ENCODE peak calls at places on chromosome 14, in eight cellular contexts. X is GM23338, L is K562, R is prostate gland, T is stomach, Y is transverse colon, S is breast epithelium, E is GM12891. W is an unnamed sample.

GRCh38 chr14:59028476-59029202 is 159.8 kb upstream of the DAAM1 start:
- DNase-seq in S (no peak), T (peak; percentile 55), R (peak; percentile 23), E (peak; percentile 5), Y (peak; percentile 64), L (peak; percentile 25), X (peak; percentile 71), W (no peak)

GRCh38 chr14:77045570-77045890 is 17.0 kb upstream of the IRF2BPL start:
- DNase-seq in T (peak; percentile 81), R (peak; percentile 57), X (no peak), L (no peak), E (no peak), Y (peak; percentile 69), S (no peak), W (no peak)

GRCh38 chr14:93137864-93138263 is 22.1 kb upstream of the ITPK1 start:
- DNase-seq in Y (peak; percentile 88), R (peak; percentile 46), T (peak; percentile 91), E (no peak), L (peak; percentile 47), X (peak; percentile 38), S (peak; percentile 70), W (no peak)

GRCh38 chr14:30974628-30975027 is 50.8 kb upstream of the AP4S1 start:
- DNase-seq in R (no peak), S (no peak), T (no peak), E (no peak), L (no peak), Y (no peak), X (no peak), W (no peak)

GRCh38 chr14:68655021-68655811 is 137.7 kb downstream of the ZFP36L1 start:
- DNase-seq in S (no peak), R (no peak), E (no peak), X (no peak), Y (no peak), T (no peak), L (no peak), W (no peak)

GRCh38 chr14:77458249-77458950 is 507 bp downstream of the AHSA1 start:
- DNase-seq in S (no peak), X (peak; percentile 65), E (no peak), R (peak; percentile 7), Y (peak; percentile 43), L (peak; percentile 66), T (peak; percentile 43), W (no peak)

GRCh38 chr14:73458219-73458976 is at the start of gene NUMB:
- DNase-seq in E (peak; percentile 81), Y (peak; percentile 98), L (peak; percentile 98), S (peak; percentile 98), R (peak; percentile 99), T (peak; percentile 98), X (peak; percentile 100), W (peak; percentile 100)

GRCh38 chr14:90439874-90440442 is 43.1 kb downstream of the CALM1 start:
- DNase-seq in X (peak; percentile 60), R (no peak), L (no peak), Y (no peak), T (no peak), S (no peak), E (no peak), W (no peak)

GRCh38 chr14:86955955-86956354 is 1037.0 kb downstream of the GALC start:
- DNase-seq in E (no peak), Y (no peak), S (no peak), T (no peak), L (no peak), X (no peak), R (no peak), W (no peak)

DNA sequence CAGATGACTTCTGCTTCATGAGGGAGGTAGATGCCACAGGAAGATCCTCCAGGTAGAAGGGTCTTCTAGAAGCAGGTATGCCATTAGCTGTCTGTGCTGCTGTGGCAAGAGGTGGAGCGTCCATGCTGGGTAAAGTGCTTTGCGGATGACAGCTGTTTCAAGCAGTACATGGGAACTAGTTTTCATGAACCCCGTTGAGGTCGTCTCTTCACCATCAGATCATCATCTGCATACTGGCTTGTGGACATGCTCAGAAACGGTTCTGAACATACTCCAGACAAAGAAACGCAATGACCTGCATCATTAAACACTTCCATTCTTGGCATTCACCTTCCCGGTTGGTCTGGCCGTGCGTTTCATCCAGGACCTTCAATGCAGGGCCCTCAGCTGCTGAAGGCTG is 314.4 kb upstream of the RTL1 start:
- DNase-seq in Y (no peak), R (no peak), E (no peak), S (no peak), X (no peak), T (peak; percentile 9), L (no peak), W (peak; percentile 86)
- TF ChIP-seq POLR2AphosphoS5 in Y (no peak), R (no peak), E (no peak), S (no peak), X (no peak), T (no peak), L (no peak), W (no peak)

GRCh38 chr14:20624495-20625070 is 16.9 kb downstream of the OR6S1 start:
- DNase-seq in E (no peak), L (peak; percentile 51), T (peak; percentile 75), R (peak; percentile 20), S (no peak), Y (peak; percentile 82), X (peak; percentile 91), W (no peak)
- TF ChIP-seq POLR2AphosphoS5 in E (no peak), L (no peak), T (no peak), R (no peak), S (no peak), Y (no peak), X (no peak), W (no peak)

GRCh38 chr14:41302776-41303175 is 303.9 kb upstream of the LRFN5 start:
- DNase-seq in Y (no peak), L (no peak), T (no peak), X (peak; percentile 31), E (no peak), R (no peak), S (no peak), W (no peak)
- TF ChIP-seq POLR2AphosphoS5 in Y (no peak), L (no peak), T (no peak), X (no peak), E (no peak), R (no peak), S (no peak), W (no peak)

GRCh38 chr14:49512147-49512551 is 74.0 kb downstream of the RPS29 start:
- DNase-seq in R (no peak), L (no peak), S (no peak), T (no peak), X (no peak), E (no peak), Y (no peak), W (no peak)
- TF ChIP-seq POLR2AphosphoS5 in R (no peak), L (no peak), S (no peak), T (no peak), X (no peak), E (no peak), Y (no peak), W (no peak)

DNA sequence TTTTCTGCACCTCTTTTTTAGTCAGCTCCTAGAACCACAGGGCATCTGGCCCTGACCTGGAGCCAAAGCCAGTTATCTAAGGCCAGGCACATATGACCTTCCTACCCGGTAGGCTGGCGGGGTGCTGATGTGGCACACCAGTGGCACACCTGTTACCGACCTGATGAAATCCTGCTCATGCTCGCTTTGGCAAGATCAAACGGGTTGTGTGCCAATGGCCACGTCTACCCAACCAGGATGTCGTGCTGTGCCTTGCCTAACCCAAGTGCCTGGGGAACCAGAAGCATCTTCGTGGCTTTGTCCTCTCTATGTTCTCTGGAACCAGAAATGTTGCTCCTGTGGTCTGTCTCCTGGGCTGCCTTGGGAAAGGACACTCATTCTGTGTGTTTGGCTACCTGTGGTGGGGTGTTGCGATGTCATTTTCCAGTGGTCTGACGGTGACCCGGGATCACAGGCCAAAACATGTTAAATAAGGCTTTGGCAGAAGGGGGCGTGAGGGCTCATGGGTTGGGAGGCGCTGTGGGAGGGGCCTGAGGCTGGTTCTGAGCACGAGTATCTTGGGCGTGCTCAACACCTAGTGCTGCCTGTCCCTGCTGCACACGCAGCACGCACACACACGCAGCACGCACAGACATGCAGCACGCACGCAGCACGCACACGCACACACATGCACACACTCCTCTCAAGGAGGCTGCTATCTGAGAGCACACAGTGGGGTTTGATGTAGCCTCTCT is 27.9 kb downstream of the CCNK start:
- DNase-seq in Y (no peak), L (no peak), T (peak; percentile 77), X (peak; percentile 51), R (no peak), E (no peak), S (no peak), W (no peak)
- TF ChIP-seq POLR2AphosphoS5 in Y (no peak), L (no peak), T (no peak), X (no peak), R (no peak), E (peak; percentile 10), S (no peak), W (no peak)

GRCh38 chr14:54211562-54212308 is 185.1 kb upstream of the CDKN3 start:
- DNase-seq in T (no peak), L (no peak), Y (no peak), R (no peak), E (no peak), X (no peak), S (no peak), W (no peak)
- TF ChIP-seq POLR2AphosphoS5 in T (no peak), L (no peak), Y (no peak), R (no peak), E (no peak), X (no peak), S (no peak), W (no peak)